ENCODE peak calls at places on chromosomes 3 and 15, in four cellular contexts. B is heart right ventricle, R is spleen, M is hepatocyte. Q is an unnamed sample.

GRCh38 chr3:196694202-196694638 is 17.8 kb downstream of the CEP19 start:
- DNase-seq in B (no peak), M (no peak), R (no peak), Q (no peak)

GRCh38 chr15:24856397-24857093 is 98.2 kb upstream of the SNRPN start:
- DNase-seq in B (peak; percentile 40), M (peak; percentile 88), R (no peak), Q (no peak)

GRCh38 chr3:119330858-119331257 is 36.7 kb downstream of the ARHGAP31 start:
- DNase-seq in B (no peak), R (no peak), M (no peak), Q (no peak)

GRCh38 chr3:126152931-126153694 is 27.3 kb downstream of the ALDH1L1 start:
- DNase-seq in R (peak; percentile 60), B (no peak), M (peak; percentile 2), Q (no peak)

GRCh38 chr3:152480282-152480953 is 211.7 kb downstream of the MBNL1 start:
- DNase-seq in R (no peak), B (no peak), M (no peak), Q (no peak)

GRCh38 chr3:28940530-28940929 is 340.3 kb upstream of the RBMS3 start:
- DNase-seq in R (no peak), B (no peak), M (peak; percentile 5), Q (no peak)

GRCh38 chr15:38817427-38818155 is 253.0 kb upstream of the RASGRP1 start:
- DNase-seq in M (peak; percentile 90), B (peak; percentile 74), R (peak; percentile 93), Q (peak; percentile 64)

GRCh38 chr3:30502051-30502741 is 104.2 kb upstream of the TGFBR2 start:
- DNase-seq in B (no peak), M (no peak), R (no peak), Q (no peak)

GRCh38 chr3:65902304-65902793 is 136.4 kb downstream of the MAGI1 start:
- DNase-seq in R (no peak), B (no peak), M (peak; percentile 57), Q (no peak)

Q was measured in SW480.